ENCODE peak calls at places on chromosomes 4 and X, in eight cellular contexts. P is colonic mucosa, G is lower lobe of right lung, Q is fibroblast of villous mesenchyme, A is heart right ventricle, E is AG10803, V is AG04450, X is choroid plexus epithelial cell. L is an unnamed sample.

GRCh38 chr4:59630922-59631321 is 1569.2 kb upstream of the ADGRL3 start:
- DNase-seq in P (no peak), G (no peak), Q (no peak), A (no peak), E (no peak), V (no peak), X (no peak), L (no peak)

GRCh38 chrX:139890991-139891700 is 41.7 kb downstream of the ATP11C start:
- DNase-seq in P (no peak), G (no peak), Q (peak; percentile 43), A (no peak), E (peak; percentile 42), V (peak; percentile 55), X (peak; percentile 59), L (peak; percentile 30)

GRCh38 chrX:16479206-16479869 is 170.6 kb upstream of the S100G start:
- DNase-seq in P (no peak), G (no peak), Q (peak; percentile 17), A (no peak), E (peak; percentile 53), V (no peak), X (peak; percentile 28), L (no peak)

GRCh38 chr4:180794352-180794751 is 1448.8 kb upstream of the TENM3 start:
- DNase-seq in P (no peak), G (no peak), Q (no peak), A (no peak), E (no peak), V (no peak), X (no peak), L (no peak)

GRCh38 chr4:20456416-20456815 is 204.7 kb downstream of the SLIT2 start:
- DNase-seq in P (no peak), G (no peak), Q (no peak), A (no peak), E (peak; percentile 25), V (no peak), X (no peak), L (no peak)

GRCh38 chrX:42704454-42704853 is 73.5 kb downstream of the PPP1R2C start:
- DNase-seq in P (no peak), G (no peak), Q (no peak), A (no peak), E (peak; percentile 3), V (no peak), X (peak; percentile 15), L (no peak)

GRCh38 chr4:144174401-144175067 is 34.0 kb upstream of the GYPA start:
- DNase-seq in P (no peak), G (no peak), Q (peak; percentile 60), A (no peak), E (peak; percentile 60), V (peak; percentile 32), X (peak; percentile 84), L (peak; percentile 23)

GRCh38 chr4:7763788-7764187 is 175.9 kb downstream of the AFAP1 start:
- DNase-seq in P (no peak), G (no peak), Q (no peak), A (no peak), E (no peak), V (peak; percentile 15), X (peak; percentile 93), L (no peak)

GRCh38 chr4:109434007-109434792 is 585 bp downstream of the SEC24B start:
- DNase-seq in P (peak; percentile 44), G (peak; percentile 68), Q (peak; percentile 32), A (peak; percentile 28), E (no peak), V (no peak), X (peak; percentile 33), L (no peak)

GRCh38 chr4:102566426-102566825 is 65.3 kb downstream of the NFKB1 start:
- DNase-seq in P (no peak), G (no peak), Q (no peak), A (no peak), E (no peak), V (no peak), X (no peak), L (no peak)

GRCh38 chr4:98658287-98659105 is at the start of gene TSPAN5:
- DNase-seq in P (peak; percentile 80), G (peak; percentile 82), Q (peak; percentile 84), A (peak; percentile 69), E (peak; percentile 82), V (no peak), X (peak; percentile 77), L (peak; percentile 38)

GRCh38 chr4:136505020-136505419 is 1027.3 kb downstream of the PCDH18 start:
- DNase-seq in P (no peak), G (no peak), Q (no peak), A (no peak), E (no peak), V (no peak), X (peak; percentile 53), L (no peak)

GRCh38 chr4:15131551-15131950 is 129.3 kb downstream of the CPEB2 start:
- DNase-seq in P (no peak), G (peak; percentile 55), Q (no peak), A (no peak), E (no peak), V (no peak), X (no peak), L (no peak)

GRCh38 chr4:75678965-75679364 is 5.8 kb upstream of the G3BP2 start:
- DNase-seq in P (no peak), G (no peak), Q (no peak), A (no peak), E (no peak), V (no peak), X (no peak), L (no peak)

GRCh38 chr4:3343358-3343757 is 50.5 kb downstream of the RGS12 start:
- DNase-seq in P (no peak), G (no peak), Q (no peak), A (no peak), E (no peak), V (no peak), X (no peak), L (no peak)

GRCh38 chr4:64883087-64883926 is 474.1 kb upstream of the TECRL start:
- DNase-seq in P (no peak), G (no peak), Q (no peak), A (no peak), E (no peak), V (no peak), X (no peak), L (no peak)

GRCh38 chr4:15459706-15460105 is 10.0 kb upstream of the CC2D2A start:
- DNase-seq in P (no peak), G (no peak), Q (no peak), A (no peak), E (peak; percentile 15), V (no peak), X (no peak), L (no peak)

GRCh38 chr4:156193800-156194199 is 240.1 kb upstream of the CTSO start:
- DNase-seq in P (no peak), G (no peak), Q (peak; percentile 47), A (no peak), E (no peak), V (peak; percentile 51), X (peak; percentile 28), L (no peak)

GRCh38 chr4:80263541-80264351 is 2.7 kb upstream of the FGF5 start:
- DNase-seq in P (no peak), G (no peak), Q (no peak), A (no peak), E (no peak), V (no peak), X (no peak), L (no peak)

GRCh38 chrX:54710920-54711319 is 87.1 kb downstream of the ITIH6 start:
- DNase-seq in P (no peak), G (no peak), Q (no peak), A (no peak), E (no peak), V (no peak), X (no peak), L (no peak)

GRCh38 chr4:41748074-41748787 is at the start of gene PHOX2B:
- DNase-seq in P (no peak), G (no peak), Q (no peak), A (no peak), E (no peak), V (no peak), X (no peak), L (no peak)

GRCh38 chr4:14920237-14920636 is 82.0 kb upstream of the CPEB2 start:
- DNase-seq in P (no peak), G (no peak), Q (no peak), A (no peak), E (no peak), V (no peak), X (no peak), L (no peak)

GRCh38 chr4:17358236-17358635 is 153.7 kb downstream of the QDPR start:
- DNase-seq in P (no peak), G (no peak), Q (no peak), A (no peak), E (peak; percentile 59), V (no peak), X (no peak), L (peak; percentile 15)

GRCh38 chr4:168480991-168481588 is 798 bp upstream of the DDX60L start:
- DNase-seq in P (peak; percentile 45), G (no peak), Q (peak; percentile 76), A (peak; percentile 14), E (peak; percentile 85), V (peak; percentile 41), X (peak; percentile 88), L (no peak)

GRCh38 chr4:76341063-76341462 is 34.5 kb downstream of the STBD1 start:
- DNase-seq in P (no peak), G (no peak), Q (peak; percentile 62), A (no peak), E (peak; percentile 44), V (peak; percentile 8), X (peak; percentile 88), L (no peak)

GRCh38 chr4:163587867-163588266 is 93.4 kb downstream of the TMA16 start:
- DNase-seq in P (no peak), G (no peak), Q (no peak), A (no peak), E (no peak), V (no peak), X (peak; percentile 1), L (no peak)
- TF ChIP-seq CTCF in P (no peak), G (no peak), Q (no peak), A (no peak), E (no peak), V (peak; percentile 25), X (peak; percentile 24), L (no peak)

GRCh38 chr4:133584714-133585113 is 435.6 kb downstream of the PCDH10 start:
- DNase-seq in P (no peak), G (no peak), Q (no peak), A (no peak), E (no peak), V (no peak), X (peak; percentile 6), L (no peak)
- TF ChIP-seq CTCF in P (no peak), G (no peak), Q (peak; percentile 24), A (no peak), E (no peak), V (peak; percentile 15), X (peak; percentile 29), L (no peak)

DNA sequence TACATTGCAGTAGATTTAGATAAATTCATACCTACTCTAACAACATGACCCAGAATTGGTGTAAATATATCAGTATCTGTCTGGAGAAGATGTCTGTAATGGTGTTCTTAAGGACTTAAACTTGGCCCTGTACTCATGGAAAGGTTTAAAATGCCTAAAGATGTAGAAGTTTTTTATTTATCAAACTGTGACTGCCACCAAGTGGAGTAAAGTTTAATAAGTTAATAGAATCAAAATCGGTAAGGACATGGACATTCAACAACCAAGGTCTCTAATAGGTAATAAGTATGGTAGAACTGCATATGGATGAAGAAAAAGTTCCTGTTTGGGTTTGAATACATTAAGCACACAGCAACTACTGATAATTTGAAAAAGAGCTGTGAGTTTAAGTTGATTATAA is 474.0 kb upstream of the NDST3 start:
- DNase-seq in P (no peak), G (no peak), Q (peak; percentile 5), A (no peak), E (no peak), V (peak; percentile 8), X (peak; percentile 54), L (no peak)
- TF ChIP-seq CTCF in P (no peak), G (no peak), Q (no peak), A (no peak), E (no peak), V (peak; percentile 28), X (peak; percentile 14), L (no peak)

GRCh38 chr4:124785645-124786044 is 73.1 kb upstream of the ANKRD50 start:
- DNase-seq in P (no peak), G (no peak), Q (no peak), A (no peak), E (no peak), V (no peak), X (no peak), L (no peak)
- TF ChIP-seq CTCF in P (no peak), G (no peak), Q (no peak), A (no peak), E (no peak), V (no peak), X (no peak), L (no peak)

L was measured in AG09319.